ENCODE peak calls at places on chromosomes 4 and X, in five cellular contexts. W, E, V, G and P are unnamed samples.

GRCh38 chr4:11611868-11612267 is 183.2 kb upstream of the HS3ST1 start:
- DNase-seq in W (no peak), E (no peak), V (no peak), G (no peak), P (no peak)

GRCh38 chr4:170827562-170828260 is 738.0 kb upstream of the AADAT start:
- DNase-seq in W (no peak), E (no peak), V (peak; percentile 76), G (no peak), P (no peak)

GRCh38 chr4:147639388-147639787 is 22.2 kb downstream of the TMEM184C start:
- DNase-seq in W (peak; percentile 31), E (peak; percentile 52), V (peak; percentile 6), G (no peak), P (no peak)

GRCh38 chrX:68139791-68140190 is 293.5 kb downstream of the OPHN1 start:
- DNase-seq in W (peak; percentile 47), E (peak; percentile 11), V (no peak), G (peak; percentile 35), P (no peak)

GRCh38 chr4:121740796-121741409 is 24.1 kb downstream of the SMIM43 start:
- DNase-seq in W (no peak), E (no peak), V (no peak), G (no peak), P (no peak)

GRCh38 chr4:164508126-164508525 is 245.8 kb upstream of the SMIM31 start:
- DNase-seq in W (no peak), E (no peak), V (no peak), G (no peak), P (no peak)

GRCh38 chr4:18937746-18938145 is 916.2 kb upstream of the LCORL start:
- DNase-seq in W (no peak), E (no peak), V (no peak), G (no peak), P (no peak)

GRCh38 chr4:83075271-83075670 is 39.3 kb downstream of the PLAC8 start:
- DNase-seq in W (peak; percentile 47), E (peak; percentile 26), V (no peak), G (peak; percentile 41), P (no peak)

GRCh38 chr4:123649644-123650356 is 253.2 kb downstream of the SPRY1 start:
- DNase-seq in W (peak; percentile 76), E (peak; percentile 97), V (peak; percentile 94), G (peak; percentile 79), P (no peak)

GRCh38 chr4:175971393-175972179 is 94.1 kb upstream of the WDR17 start:
- DNase-seq in W (peak; percentile 3), E (no peak), V (no peak), G (no peak), P (no peak)

GRCh38 chr4:917992-918391 is 14.1 kb downstream of the GAK start:
- DNase-seq in W (no peak), E (no peak), V (no peak), G (no peak), P (no peak)

GRCh38 chr4:87930629-87931028 is 44.9 kb upstream of the SPP1 start:
- DNase-seq in W (no peak), E (no peak), V (no peak), G (no peak), P (no peak)

DNA sequence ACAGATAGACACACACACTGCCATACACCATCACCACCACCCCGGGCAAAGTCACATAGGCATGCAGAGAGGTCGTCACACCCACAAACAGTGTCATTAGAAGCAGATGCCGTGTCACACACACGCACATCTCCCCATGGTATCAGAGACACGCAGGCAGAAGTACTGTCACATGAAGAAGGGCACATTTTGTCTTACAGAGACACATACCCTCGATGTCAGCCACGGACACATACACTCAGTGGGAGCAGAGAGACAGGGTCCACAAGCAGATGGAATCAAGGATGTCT is 3.3 kb downstream of the NALF2 start:
- DNase-seq in W (no peak), E (no peak), V (no peak), G (no peak), P (no peak)
- H3K4me3 ChIP-seq in W (no peak overlapping the region), E (no peak overlapping the region), V (no peak overlapping the region), G (no peak overlapping the region), P (no peak overlapping the region)

GRCh38 chr4:70601422-70602039 is 9.5 kb downstream of the AMBN start:
- DNase-seq in W (peak; percentile 69), E (peak; percentile 71), V (peak; percentile 54), G (peak; percentile 74), P (peak; percentile 70)
- H3K4me3 ChIP-seq in W (no peak overlapping the region), E (no peak overlapping the region), V (no peak overlapping the region), G (no peak overlapping the region), P (no peak overlapping the region)

DNA sequence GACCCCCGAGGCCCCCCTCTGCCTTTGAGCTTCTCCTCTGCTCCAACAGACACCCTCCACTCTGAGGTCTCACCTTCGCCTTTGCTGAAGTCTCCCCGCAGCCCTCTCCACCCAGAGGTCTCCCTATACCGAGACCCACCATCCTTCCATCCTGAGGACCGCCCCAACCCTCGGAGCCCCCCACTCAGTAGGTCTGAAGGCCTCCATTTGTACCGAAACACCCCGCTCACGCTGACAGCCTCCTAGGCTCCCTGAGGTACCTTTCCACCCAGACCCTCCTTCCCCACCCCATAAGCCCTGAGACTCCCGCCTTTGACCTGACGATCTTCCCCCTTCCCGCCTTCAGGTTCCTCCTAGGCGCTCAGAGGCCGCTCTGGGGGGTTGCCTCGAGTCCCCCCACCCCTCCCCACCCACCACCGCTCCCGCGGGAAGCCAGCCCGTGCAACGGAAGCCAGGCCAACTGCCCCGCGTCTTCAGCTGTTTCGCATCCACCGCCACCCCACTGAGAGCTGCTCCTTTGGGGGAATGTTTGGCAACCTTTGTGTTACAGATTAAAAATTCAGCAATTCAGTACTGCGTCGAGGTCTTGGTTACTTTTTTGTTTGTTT is 5.0 kb downstream of the SOD3 start:
- DNase-seq in W (peak; percentile 30), E (no peak), V (no peak), G (no peak), P (no peak)
- H3K4me3 ChIP-seq in W (peak overlapping the region; percentile 54), E (no peak overlapping the region), V (no peak overlapping the region), G (no peak overlapping the region), P (peak overlapping the region; percentile 37)

GRCh38 chr4:2962614-2963184 is 507 bp downstream of the NOP14 start:
- DNase-seq in W (peak; percentile 75), E (peak; percentile 56), V (no peak), G (peak; percentile 38), P (no peak)

GRCh38 chr4:2963185-2964076 is at the start of the genes GRK4 and NOP14:
- DNase-seq in W (peak; percentile 100), E (peak; percentile 97), V (peak; percentile 97), G (peak; percentile 98), P (peak; percentile 92)

GRCh38 chr4:2964077-2964471 is 703 bp downstream of the GRK4 start:
- DNase-seq in W (peak; percentile 30), E (no peak), V (no peak), G (no peak), P (no peak)

GRCh38 chr4:2962099-2962455 is 1.1 kb downstream of the NOP14 start:
- DNase-seq in W (peak; percentile 43), E (no peak), V (no peak), G (no peak), P (no peak)

GRCh38 chr4:2961411-2962098 is 1.7 kb downstream of the NOP14 start:
- DNase-seq in W (peak; percentile 27), E (no peak), V (no peak), G (no peak), P (no peak)
- H3K4me3 ChIP-seq in W (peak overlapping the region; percentile 99), E (peak overlapping the region; percentile 94), V (peak overlapping the region; percentile 64), G (peak overlapping the region; percentile 87), P (no peak overlapping the region)

GRCh38 chr4:184793735-184794355 is 31.9 kb downstream of the ACSL1 start:
- DNase-seq in W (no peak), E (no peak), V (no peak), G (no peak), P (no peak)

GRCh38 chr4:184794470-184794869 is 31.3 kb downstream of the ACSL1 start:
- DNase-seq in W (no peak), E (no peak), V (no peak), G (no peak), P (no peak)

GRCh38 chr4:184792950-184793555 is 32.7 kb downstream of the ACSL1 start:
- DNase-seq in W (peak; percentile 95), E (peak; percentile 91), V (peak; percentile 96), G (peak; percentile 96), P (no peak)

GRCh38 chr4:184795214-184795844 is 30.4 kb downstream of the ACSL1 start:
- DNase-seq in W (no peak), E (no peak), V (no peak), G (no peak), P (no peak)

DNA sequence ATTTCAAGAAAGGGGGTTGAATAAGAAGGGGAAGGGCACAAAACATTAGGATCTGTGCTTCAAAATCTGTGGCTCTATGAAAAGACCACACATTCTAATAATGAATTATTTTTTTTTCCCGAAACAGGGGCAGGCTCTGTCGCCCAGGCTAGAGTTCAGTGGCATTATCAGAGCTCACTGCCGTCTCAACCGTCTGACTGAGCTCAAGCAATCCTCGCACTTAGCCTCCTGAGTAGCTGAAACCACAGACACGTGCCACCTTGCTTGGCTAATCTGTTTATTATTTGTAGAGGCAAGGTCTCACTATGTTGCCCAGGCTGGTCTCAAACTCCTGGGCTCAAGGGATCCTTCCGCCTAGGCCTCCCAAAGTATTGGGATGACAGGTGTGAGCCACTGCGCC is 33.4 kb downstream of the ACSL1 start:
- DNase-seq in W (no peak), E (no peak), V (no peak), G (no peak), P (no peak)
- H3K4me3 ChIP-seq in W (no peak overlapping the region), E (no peak overlapping the region), V (no peak overlapping the region), G (no peak overlapping the region), P (no peak overlapping the region)

GRCh38 chr4:38320349-38320707 is 343.7 kb upstream of the KLF3 start:
- DNase-seq in W (no peak), E (no peak), V (no peak), G (no peak), P (no peak)

GRCh38 chr4:38320833-38321232 is 343.2 kb upstream of the KLF3 start:
- DNase-seq in W (no peak), E (no peak), V (no peak), G (no peak), P (no peak)

GRCh38 chr4:38317238-38317637 is 346.8 kb upstream of the KLF3 start:
- DNase-seq in W (no peak), E (no peak), V (no peak), G (no peak), P (no peak)

GRCh38 chr4:38318737-38319455 is 345.1 kb upstream of the KLF3 start:
- DNase-seq in W (peak; percentile 98), E (peak; percentile 98), V (peak; percentile 96), G (peak; percentile 95), P (peak; percentile 68)

DNA sequence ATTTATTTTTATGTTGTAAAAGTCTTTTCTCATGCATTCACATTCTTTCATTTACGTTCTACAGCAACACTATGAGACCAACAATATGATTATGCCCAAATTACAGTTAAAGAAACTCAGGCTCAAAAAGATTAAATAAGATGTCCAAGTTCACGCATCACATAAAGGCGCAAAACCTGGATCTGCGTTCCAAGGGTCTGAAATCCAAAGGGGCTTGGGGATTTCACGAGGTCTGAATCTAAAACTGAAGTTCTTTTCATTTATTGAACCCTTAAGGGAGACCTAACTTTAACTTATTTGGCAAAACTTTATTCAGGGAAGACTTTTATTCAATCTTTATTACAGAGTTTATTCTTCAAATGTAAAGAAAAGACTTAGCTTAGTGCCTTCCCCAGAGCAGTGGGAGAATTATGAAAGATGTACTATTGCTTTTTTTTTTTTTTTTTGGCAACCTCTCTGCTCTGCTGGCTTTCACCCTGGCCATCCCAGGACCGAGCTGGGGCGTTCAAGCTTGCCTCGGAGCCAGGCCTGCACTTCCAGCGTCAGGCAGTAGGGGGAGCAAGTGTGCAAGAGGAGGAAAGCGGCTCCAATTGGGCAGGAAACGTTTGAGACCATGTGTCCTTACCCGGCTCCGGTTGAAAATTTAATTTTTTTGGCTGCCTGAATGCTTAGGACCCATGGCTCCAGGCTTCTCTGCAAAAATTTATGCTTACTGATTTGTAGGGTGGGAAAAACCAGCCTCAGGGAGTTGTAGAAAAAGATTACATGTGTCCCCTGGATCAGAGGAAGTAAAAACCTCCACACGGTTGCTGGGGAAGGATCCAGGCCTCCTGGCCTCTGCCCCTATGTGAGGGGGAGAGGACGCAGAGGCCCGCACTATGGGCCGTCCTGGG is 344.3 kb upstream of the KLF3 start:
- DNase-seq in W (peak; percentile 90), E (peak; percentile 97), V (peak; percentile 84), G (peak; percentile 82), P (peak; percentile 79)
- H3K4me3 ChIP-seq in W (peak overlapping the region; percentile 43), E (no peak overlapping the region), V (no peak overlapping the region), G (peak overlapping the region; percentile 33), P (no peak overlapping the region)